ENCODE peak calls at places on chromosome X, in ten cellular contexts. X, W, V, Q, I, J, C, D, U and G are unnamed samples.

GRCh38 chrX:78650906-78651437 is 8.2 kb downstream of the RTL3 start:
- DNase-seq in Q (no peak), V (no peak), W (no peak), I (no peak), J (peak; percentile 68), U (peak; percentile 60), X (peak; percentile 63), D (no peak), C (no peak), G (no peak)

GRCh38 chrX:49058794-49059193 is at the start of gene CCDC120:
- DNase-seq in V (no peak), U (no peak), J (no peak), D (no peak), Q (no peak), C (no peak), I (peak; percentile 51), X (no peak), W (no peak), G (no peak)

GRCh38 chrX:152989292-152989658 is 4.6 kb downstream of the PNMA5 start:
- DNase-seq in X (peak; percentile 23), C (no peak), Q (no peak), I (no peak), J (peak; percentile 27), U (no peak), D (no peak), V (no peak), W (no peak), G (no peak)

GRCh38 chrX:12308420-12308819 is 170.1 kb downstream of the FRMPD4 start:
- DNase-seq in I (no peak), X (no peak), J (no peak), C (no peak), U (no peak), W (no peak), Q (no peak), D (no peak), V (no peak), G (no peak)

GRCh38 chrX:1885116-1885515 is 270.3 kb downstream of the ASMT start:
- DNase-seq in J (no peak), X (no peak), I (no peak), C (no peak), W (no peak), Q (no peak), U (no peak), D (no peak), V (no peak), G (no peak)

GRCh38 chrX:127037179-127037578 is 217.7 kb downstream of the PRR32 start:
- DNase-seq in V (no peak), C (no peak), X (no peak), U (no peak), W (no peak), Q (no peak), I (no peak), J (no peak), D (no peak), G (no peak)

GRCh38 chrX:40755291-40756249 is 20.2 kb upstream of the MED14 start:
- DNase-seq in I (no peak), X (peak; percentile 37), U (no peak), V (no peak), D (no peak), C (no peak), Q (peak; percentile 69), J (peak; percentile 41), W (peak; percentile 90), G (no peak)

GRCh38 chrX:1462596-1463251 is 10.0 kb upstream of the ASMTL start:
- DNase-seq in I (peak; percentile 26), J (peak; percentile 63), V (no peak), W (peak; percentile 39), Q (no peak), U (peak; percentile 68), C (no peak), X (peak; percentile 79), D (peak; percentile 31), G (no peak)

GRCh38 chrX:7194606-7195005 is 46.7 kb upstream of the PUDP start:
- DNase-seq in C (no peak), D (no peak), U (no peak), X (no peak), V (no peak), Q (no peak), W (no peak), J (no peak), I (no peak), G (no peak)

GRCh38 chrX:7190157-7190556 is 42.2 kb upstream of the PUDP start:
- DNase-seq in U (no peak), I (no peak), W (no peak), V (no peak), J (no peak), C (peak; percentile 45), Q (no peak), X (no peak), D (no peak), G (no peak)

GRCh38 chrX:7192871-7193270 is 44.9 kb upstream of the PUDP start:
- DNase-seq in U (no peak), D (no peak), V (no peak), C (no peak), X (no peak), J (no peak), Q (no peak), I (no peak), W (no peak), G (no peak)

GRCh38 chrX:7191681-7192110 is 43.7 kb upstream of the PUDP start:
- DNase-seq in C (peak; percentile 14), J (peak; percentile 24), X (no peak), I (no peak), W (no peak), D (no peak), Q (no peak), V (no peak), U (no peak), G (no peak)
- TF ChIP-seq CTCF in C (peak; percentile 60), J (no peak), X (no peak), I (no peak), W (no peak), D (peak; percentile 56), Q (no peak), V (peak; percentile 32), U (peak; percentile 67), G (no peak)

GRCh38 chrX:150683112-150683511 is 10.1 kb upstream of the MTMR1 start:
- DNase-seq in D (no peak), U (no peak), I (no peak), C (no peak), X (no peak), Q (no peak), J (no peak), W (no peak), V (no peak), G (no peak)

GRCh38 chrX:150683536-150684146 is 9.6 kb upstream of the MTMR1 start:
- DNase-seq in I (no peak), D (no peak), U (peak; percentile 40), V (no peak), W (no peak), Q (no peak), X (peak; percentile 58), J (peak; percentile 65), C (peak; percentile 62), G (no peak)

DNA sequence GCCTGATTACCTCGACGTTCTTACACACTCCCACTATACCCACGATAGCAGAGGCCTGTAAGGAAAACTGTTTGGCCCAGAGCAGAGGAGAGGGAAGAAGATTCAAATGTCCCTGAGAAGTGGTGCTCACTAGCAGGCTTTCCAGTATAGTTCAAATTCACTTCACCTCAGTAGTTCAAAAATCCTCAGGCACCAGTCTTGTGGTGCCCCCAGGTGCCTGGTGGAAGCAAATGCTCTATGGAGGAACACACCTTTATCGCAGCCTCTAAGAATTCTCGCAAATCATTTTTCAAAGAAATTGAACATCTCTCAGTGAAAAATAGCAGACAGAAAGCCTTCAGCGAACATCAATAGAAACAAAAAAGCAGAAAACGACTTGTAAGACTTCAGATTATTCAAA is 12.2 kb upstream of the MTMR1 start:
- DNase-seq in X (peak; percentile 32), D (no peak), W (no peak), C (peak; percentile 31), U (no peak), V (no peak), I (no peak), J (peak; percentile 26), Q (no peak), G (no peak)
- TF ChIP-seq CTCF in X (peak; percentile 36), D (peak; percentile 55), W (no peak), C (peak; percentile 68), U (peak; percentile 42), V (peak; percentile 50), I (no peak), J (peak; percentile 29), Q (no peak), G (no peak)

GRCh38 chrX:6223516-6223915 is 5.2 kb downstream of the NLGN4X start:
- DNase-seq in I (no peak), U (no peak), J (no peak), X (no peak), V (no peak), C (no peak), D (no peak), W (no peak), Q (no peak), G (no peak)

GRCh38 chrX:6226053-6226645 is 2.5 kb downstream of the NLGN4X start:
- DNase-seq in C (no peak), I (no peak), U (no peak), D (peak; percentile 74), J (peak; percentile 23), Q (peak; percentile 11), X (no peak), W (no peak), V (peak; percentile 33), G (peak; percentile 27)

GRCh38 chrX:6227445-6227820 is 1.2 kb downstream of the NLGN4X start:
- DNase-seq in J (peak; percentile 3), U (no peak), C (no peak), D (peak; percentile 67), W (no peak), I (no peak), V (no peak), X (no peak), Q (no peak), G (no peak)

GRCh38 chrX:6226646-6227444 is 1.8 kb downstream of the NLGN4X start:
- DNase-seq in C (no peak), I (no peak), Q (no peak), V (peak; percentile 32), W (no peak), X (no peak), D (peak; percentile 74), J (peak; percentile 20), U (no peak), G (peak; percentile 21)

DNA sequence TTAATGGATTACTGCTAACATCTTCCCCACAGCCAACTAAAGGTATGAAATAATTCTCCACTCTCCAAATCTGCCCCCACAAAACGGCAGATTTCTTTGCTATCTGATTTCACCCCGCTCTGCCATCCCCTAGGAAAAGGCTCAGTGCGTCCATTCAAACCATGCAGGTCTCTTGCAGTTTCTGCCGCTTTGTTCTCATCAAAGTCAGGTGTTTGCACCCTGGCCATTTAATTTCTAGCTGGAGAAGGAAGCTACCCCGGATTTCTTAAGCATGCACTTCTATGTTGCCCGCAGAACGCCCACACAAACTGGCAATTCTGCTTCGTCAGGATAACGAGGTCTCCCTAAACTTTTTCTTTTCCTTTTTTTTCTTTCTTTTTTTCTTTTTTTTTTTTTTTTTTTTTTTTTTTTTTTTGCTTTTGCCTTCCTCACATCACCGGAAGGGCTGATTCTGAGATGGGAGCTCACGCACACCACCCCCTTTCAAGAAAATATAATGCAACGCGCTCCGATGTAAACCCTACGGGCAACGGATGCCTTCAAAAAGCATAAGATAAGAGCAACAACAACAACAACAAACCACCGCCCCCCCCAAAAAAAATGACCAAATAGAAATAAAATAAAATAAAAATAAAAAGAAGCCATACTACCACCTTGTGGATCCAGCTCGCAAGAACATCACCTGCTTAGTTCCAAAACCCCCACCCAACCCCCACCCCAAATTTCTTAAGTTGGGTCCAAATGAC is 3.2 kb downstream of the NLGN4X start:
- DNase-seq in I (no peak), X (no peak), D (no peak), U (no peak), V (no peak), Q (no peak), C (no peak), J (peak; percentile 19), W (no peak), G (no peak)
- TF ChIP-seq CTCF in I (no peak), X (no peak), D (peak; percentile 70), U (no peak), V (peak; percentile 46), Q (no peak), C (no peak), J (no peak), W (no peak), G (no peak)

GRCh38 chrX:3540105-3540504 is 173.3 kb downstream of the PRKX start:
- DNase-seq in J (no peak), D (no peak), V (no peak), W (no peak), Q (no peak), I (no peak), X (no peak), C (no peak), U (no peak), G (no peak)
- TF ChIP-seq CTCF in J (no peak), D (no peak), V (no peak), W (no peak), Q (no peak), I (no peak), X (no peak), C (no peak), U (no peak), G (no peak)